ENCODE peak calls at places on chromosomes 3 and 15, in six cellular contexts. B is Peyer's patch, H is NB4, F is prostate gland, C is esophagus muscularis mucosa, A is right lobe of liver. U is an unnamed sample.
A peak's percentile ranks its signal among the peaks of the same experiment; 100 is the strongest.

GRCh38 chr15:28132524-28133275 is 33.6 kb upstream of the OCA2 start:
- DNase-seq in B (no peak), H (no peak), F (no peak), C (no peak), A (no peak), U (no peak)

GRCh38 chr3:156630081-156630772 is 44.2 kb upstream of the TIPARP start:
- DNase-seq in B (no peak), H (no peak), F (peak; percentile 34), C (no peak), A (no peak), U (no peak)

GRCh38 chr15:66766282-66767228 is 64.5 kb downstream of the SMAD6 start:
- DNase-seq in B (peak; percentile 56), H (no peak), F (no peak), C (no peak), A (peak; percentile 2), U (no peak)

GRCh38 chr3:22835041-22835440 is 368.1 kb upstream of the UBE2E2 start:
- DNase-seq in B (no peak), H (no peak), F (no peak), C (no peak), A (no peak), U (no peak)

GRCh38 chr3:8371085-8371551 is 130.5 kb upstream of the LMCD1 start:
- DNase-seq in B (no peak), H (peak; percentile 6), F (no peak), C (no peak), A (no peak), U (peak; percentile 77)

GRCh38 chr3:156149781-156150375 is 29.5 kb downstream of the KCNAB1 start:
- DNase-seq in B (no peak), H (no peak), F (no peak), C (peak; percentile 42), A (no peak), U (no peak)

GRCh38 chr3:113736548-113737089 is 9.4 kb downstream of the NAA50 start:
- DNase-seq in B (no peak), H (peak; percentile 78), F (peak; percentile 4), C (no peak), A (no peak), U (peak; percentile 78)

GRCh38 chr3:143972495-143973351 is 1.1 kb downstream of the DIPK2A start:
- DNase-seq in B (peak; percentile 89), H (peak; percentile 86), F (peak; percentile 81), C (peak; percentile 93), A (peak; percentile 79), U (peak; percentile 93)

GRCh38 chr3:55624238-55624637 is 137.1 kb upstream of the WNT5A start:
- DNase-seq in B (no peak), H (peak; percentile 13), F (no peak), C (no peak), A (peak; percentile 21), U (no peak)

GRCh38 chr15:92797168-92798052 is 102.7 kb upstream of the CHD2 start:
- DNase-seq in B (peak; percentile 45), H (peak; percentile 83), F (peak; percentile 81), C (no peak), A (no peak), U (peak; percentile 78)

GRCh38 chr3:130906374-130906995 is 12.6 kb downstream of the ATP2C1 start:
- DNase-seq in B (no peak), H (no peak), F (no peak), C (no peak), A (no peak), U (no peak)

GRCh38 chr3:106032479-106032878 is 163.7 kb upstream of the CBLB start:
- DNase-seq in B (no peak), H (no peak), F (no peak), C (no peak), A (no peak), U (no peak)

GRCh38 chr15:39409876-39410505 is 170.9 kb upstream of the THBS1 start:
- DNase-seq in B (no peak), H (no peak), F (no peak), C (no peak), A (no peak), U (no peak)

GRCh38 chr15:51846463-51847230 is 17.2 kb downstream of the TMOD3 start:
- DNase-seq in B (no peak), H (peak; percentile 53), F (no peak), C (no peak), A (no peak), U (peak; percentile 10)

GRCh38 chr15:101240364-101240763 is 11.5 kb downstream of the CHSY1 start:
- DNase-seq in B (no peak), H (peak; percentile 58), F (no peak), C (no peak), A (no peak), U (no peak)

GRCh38 chr3:189712906-189713483 is 81.8 kb downstream of the TP63 start:
- DNase-seq in B (no peak), H (no peak), F (peak; percentile 16), C (no peak), A (no peak), U (no peak)

GRCh38 chr15:36407647-36408046 is 171.8 kb upstream of the CDIN1 start:
- DNase-seq in B (no peak), H (no peak), F (no peak), C (no peak), A (no peak), U (peak; percentile 11)

GRCh38 chr3:172106989-172107388 is 67.6 kb downstream of the FNDC3B start:
- DNase-seq in B (peak; percentile 83), H (peak; percentile 95), F (no peak), C (no peak), A (no peak), U (peak; percentile 48)

GRCh38 chr3:129211772-129212171 is 28.1 kb upstream of the CNBP start:
- DNase-seq in B (peak; percentile 93), H (no peak), F (no peak), C (no peak), A (peak; percentile 76), U (peak; percentile 57)

GRCh38 chr15:78365931-78366330 is 25.8 kb downstream of the CRABP1 start:
- DNase-seq in B (peak; percentile 58), H (no peak), F (no peak), C (no peak), A (no peak), U (no peak)

GRCh38 chr15:25863067-25863967 is at the start of gene ATP10A:
- DNase-seq in B (no peak), H (no peak), F (no peak), C (no peak), A (no peak), U (no peak)

GRCh38 chr3:128107809-128108208 is 15.8 kb downstream of the RUVBL1 start:
- DNase-seq in B (no peak), H (no peak), F (no peak), C (no peak), A (peak; percentile 66), U (no peak)

DNA sequence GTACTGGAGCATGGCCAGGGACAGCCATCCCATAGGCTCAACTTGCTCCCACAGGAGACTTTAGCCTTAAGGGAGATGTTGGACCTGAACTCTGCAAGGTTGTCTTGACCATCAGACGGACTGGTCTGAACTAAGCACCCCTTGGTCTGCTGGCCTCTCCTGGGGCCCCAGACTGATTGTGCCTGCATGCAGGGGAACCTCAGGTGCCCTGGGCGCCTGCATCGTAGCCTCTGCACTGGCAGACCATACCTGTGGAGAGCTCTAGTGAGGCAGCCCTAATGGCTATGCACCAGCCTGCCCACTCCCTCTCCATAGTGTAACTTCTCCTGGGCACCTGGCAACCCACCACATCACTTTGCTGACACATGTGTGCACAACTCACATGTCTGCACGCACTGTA is 395.6 kb downstream of the ZPLD1 start:
- DNase-seq in B (no peak), H (no peak), F (no peak), C (no peak), A (no peak), U (no peak)
- TF ChIP-seq POLR2A in B (no peak), H (no peak), F (no peak), C (no peak), A (no peak), U (no peak)

DNA sequence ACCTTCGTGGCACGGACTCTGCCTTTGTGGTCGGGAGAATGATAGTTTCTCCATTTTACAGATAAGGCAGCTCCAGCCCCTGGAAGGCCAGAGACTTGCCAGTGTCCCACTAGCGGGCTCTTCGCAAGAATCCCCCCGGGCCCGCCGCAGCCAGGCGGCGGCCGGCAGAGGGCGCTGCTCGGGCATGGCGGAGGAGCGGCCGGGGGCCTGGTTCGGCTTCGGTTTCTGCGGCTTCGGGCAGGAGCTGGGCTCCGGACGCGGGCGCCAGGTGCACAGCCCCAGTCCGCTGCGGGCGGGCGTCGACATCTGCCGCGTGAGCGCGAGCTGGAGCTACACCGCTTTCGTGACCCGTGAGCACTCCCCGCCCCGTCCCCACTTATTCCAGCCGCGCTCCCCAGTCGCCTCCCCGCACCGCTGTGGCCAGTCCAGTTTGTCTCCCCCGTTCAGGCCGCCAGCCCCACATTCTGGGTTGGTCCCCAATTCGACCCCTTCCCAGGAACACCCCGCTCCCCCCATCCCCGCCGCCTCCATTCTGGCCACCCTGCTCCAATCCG is 1.9 kb downstream of the RCCD1 start:
- DNase-seq in B (peak; percentile 87), H (no peak), F (peak; percentile 71), C (no peak), A (peak; percentile 74), U (peak; percentile 86)
- TF ChIP-seq POLR2A in B (no peak), H (no peak), F (no peak), C (no peak), A (no peak), U (no peak)

GRCh38 chr3:25664810-25665645 is at the start of gene TOP2B:
- DNase-seq in B (peak; percentile 98), H (peak; percentile 98), F (peak; percentile 98), C (peak; percentile 99), A (peak; percentile 96), U (peak; percentile 98)

GRCh38 chr3:25662921-25663320 is 1.8 kb downstream of the TOP2B start:
- DNase-seq in B (no peak), H (no peak), F (no peak), C (no peak), A (no peak), U (peak; percentile 56)

GRCh38 chr3:25665646-25666136 is 984 bp upstream of the TOP2B start:
- DNase-seq in B (no peak), H (peak; percentile 56), F (no peak), C (no peak), A (no peak), U (peak; percentile 57)

GRCh38 chr3:25663324-25664065 is 1.2 kb downstream of the TOP2B start:
- DNase-seq in B (peak; percentile 55), H (peak; percentile 53), F (no peak), C (no peak), A (peak; percentile 31), U (peak; percentile 75)

DNA sequence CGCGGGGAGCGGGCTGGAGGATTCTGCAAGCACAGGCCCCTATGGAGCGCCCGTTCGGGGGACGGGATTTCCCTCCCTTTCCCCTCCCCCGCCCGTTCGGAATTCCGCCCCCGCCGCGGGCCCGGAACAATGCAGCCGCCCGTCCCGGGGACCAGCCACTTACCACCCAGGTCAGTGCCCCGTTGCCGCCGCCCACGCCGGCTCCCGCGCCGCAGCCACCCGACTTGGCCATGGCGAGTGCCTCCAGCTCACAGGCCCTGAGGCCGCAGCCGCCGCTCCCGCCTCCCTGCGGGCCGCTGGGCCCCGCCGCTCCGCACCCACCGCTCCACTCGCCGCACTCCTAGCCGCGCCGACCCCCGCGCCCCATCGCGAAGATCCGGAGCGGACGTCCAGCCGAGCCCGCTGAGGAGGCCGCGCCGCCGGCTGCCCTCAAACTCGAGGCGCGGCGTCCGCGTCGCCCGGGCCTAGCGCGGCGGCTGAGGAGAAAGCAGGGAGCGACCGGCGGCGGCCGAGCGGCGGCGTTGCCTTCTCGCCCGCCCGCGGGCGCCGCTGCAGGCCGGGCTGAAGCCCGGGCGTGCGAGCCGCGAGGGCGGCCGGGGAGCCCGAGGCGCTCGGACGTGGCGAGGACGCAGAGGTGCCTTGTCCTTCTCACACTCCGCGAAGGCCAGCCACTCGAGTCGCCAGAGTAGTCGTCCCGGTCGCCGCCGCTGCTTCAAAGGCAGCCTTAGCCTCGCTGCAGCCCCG is 469 bp downstream of the TOP2B start:
- DNase-seq in B (peak; percentile 87), H (peak; percentile 75), F (peak; percentile 67), C (no peak), A (peak; percentile 89), U (peak; percentile 90)
- TF ChIP-seq POLR2A in B (no peak), H (no peak), F (peak; percentile 45), C (no peak), A (no peak), U (no peak)

GRCh38 chr3:195549931-195550519 is 6.9 kb upstream of the PPP1R2 start:
- DNase-seq in B (peak; percentile 94), H (peak; percentile 18), F (no peak), C (peak; percentile 74), A (no peak), U (no peak)
- TF ChIP-seq POLR2A in B (no peak), H (no peak), F (no peak), C (no peak), A (no peak), U (no peak)